ENCODE peak calls at places on chromosomes 2 and 18, in six cellular contexts. W is sigmoid colon, D is PC-3, X is HCT116, U is cardiac muscle cell, J is PC-9. A is an unnamed sample.

GRCh38 chr2:74481961-74482800 is 617 bp downstream of the CCDC142 start:
- DNase-seq in W (no peak), D (peak), X (no peak), U (peak), J (no peak), A (no peak)

GRCh38 chr2:181253438-181253837 is 203.7 kb upstream of the ITGA4 start:
- DNase-seq in W (no peak), D (no peak), X (no peak), U (no peak), J (no peak), A (no peak)

GRCh38 chr2:98191880-98192279 is 104.9 kb downstream of the VWA3B start:
- DNase-seq in W (no peak), D (no peak), X (no peak), U (peak), J (no peak), A (no peak)

GRCh38 chr2:143705108-143705686 is 576.0 kb downstream of the ARHGAP15 start:
- DNase-seq in W (no peak), D (peak), X (no peak), U (no peak), J (no peak), A (no peak)

GRCh38 chr2:55364189-55365055 is 55.2 kb downstream of the CCDC88A start:
- DNase-seq in W (peak), D (peak), X (no peak), U (no peak), J (peak), A (peak)

GRCh38 chr2:231490801-231491200 is 26.5 kb upstream of the NCL start:
- DNase-seq in W (no peak), D (no peak), X (no peak), U (no peak), J (no peak), A (no peak)

GRCh38 chr2:9238927-9239326 is 32.3 kb downstream of the ASAP2 start:
- DNase-seq in W (no peak), D (no peak), X (no peak), U (no peak), J (no peak), A (no peak)

GRCh38 chr2:180692322-180692721 is 288.1 kb upstream of the UBE2E3 start:
- DNase-seq in W (no peak), D (peak), X (no peak), U (no peak), J (no peak), A (no peak)

GRCh38 chr2:48258750-48259149 is 271.2 kb upstream of the STON1 start:
- DNase-seq in W (no peak), D (no peak), X (no peak), U (no peak), J (no peak), A (no peak)

GRCh38 chr2:227608469-227609338 is 5.9 kb downstream of the SCYGR3 start:
- DNase-seq in W (no peak), D (no peak), X (no peak), U (no peak), J (no peak), A (no peak)

GRCh38 chr18:27713727-27714080 is 463.2 kb downstream of the CDH2 start:
- DNase-seq in W (no peak), D (no peak), X (no peak), U (no peak), J (no peak), A (no peak)

GRCh38 chr18:60649107-60649506 is 276.5 kb upstream of the MC4R start:
- DNase-seq in W (no peak), D (no peak), X (no peak), U (no peak), J (no peak), A (no peak)

GRCh38 chr2:239601880-239602279 is 201.1 kb upstream of the HDAC4 start:
- DNase-seq in W (no peak), D (no peak), X (no peak), U (no peak), J (no peak), A (peak)

GRCh38 chr18:64201781-64202180 is 52.9 kb upstream of the LINC00305 start:
- DNase-seq in W (no peak), D (no peak), X (no peak), U (no peak), J (no peak), A (no peak)

GRCh38 chr2:143586119-143586518 is 456.9 kb downstream of the ARHGAP15 start:
- DNase-seq in W (no peak), D (no peak), X (no peak), U (no peak), J (no peak), A (no peak)

GRCh38 chr2:156399224-156399949 is 36.8 kb upstream of the GPD2 start:
- DNase-seq in W (no peak), D (peak), X (no peak), U (no peak), J (peak), A (peak)

GRCh38 chr2:39325966-39326365 is 82.2 kb upstream of the CDKL4 start:
- DNase-seq in W (no peak), D (no peak), X (no peak), U (no peak), J (no peak), A (no peak)

GRCh38 chr18:6566338-6566911 is 151.7 kb upstream of the L3MBTL4 start:
- DNase-seq in W (no peak), D (peak), X (no peak), U (no peak), J (no peak), A (no peak)

GRCh38 chr2:211454684-211455083 is 898.3 kb downstream of the CPS1 start:
- DNase-seq in W (no peak), D (peak), X (no peak), U (no peak), J (no peak), A (no peak)

GRCh38 chr2:73961274-73961673 is 23.4 kb upstream of the TET3 start:
- DNase-seq in W (no peak), D (no peak), X (no peak), U (no peak), J (no peak), A (no peak)

GRCh38 chr2:227402321-227402720 is 14.6 kb upstream of the SCYGR1 start:
- DNase-seq in W (no peak), D (no peak), X (no peak), U (no peak), J (no peak), A (no peak)

GRCh38 chr2:235766206-235766794 is 272.5 kb downstream of the AGAP1 start:
- DNase-seq in W (peak), D (peak), X (peak), U (peak), J (peak), A (no peak)

GRCh38 chr18:70334728-70335329 is 46.0 kb downstream of the SOCS6 start:
- DNase-seq in W (no peak), D (peak), X (no peak), U (no peak), J (no peak), A (peak)

GRCh38 chr2:143030127-143030526 is 99.1 kb upstream of the ARHGAP15 start:
- DNase-seq in W (no peak), D (no peak), X (no peak), U (no peak), J (no peak), A (no peak)

GRCh38 chr2:207847098-207847806 is 77.5 kb upstream of the FZD5 start:
- DNase-seq in W (no peak), D (no peak), X (no peak), U (no peak), J (no peak), A (no peak)

GRCh38 chr2:20108655-20109396 is 57.4 kb upstream of the LAPTM4A start:
- DNase-seq in W (no peak), D (peak), X (no peak), U (no peak), J (no peak), A (no peak)

GRCh38 chr18:77111449-77112160 is 21.0 kb downstream of the MBP start:
- DNase-seq in W (peak), D (no peak), X (no peak), U (no peak), J (no peak), A (peak)

GRCh38 chr2:153497938-153498629 is 19.5 kb upstream of the RPRM start:
- DNase-seq in W (no peak), D (no peak), X (no peak), U (no peak), J (no peak), A (no peak)

GRCh38 chr2:139891636-139892035 is 1111.4 kb upstream of the NXPH2 start:
- DNase-seq in W (no peak), D (no peak), X (no peak), U (no peak), J (no peak), A (no peak)

GRCh38 chr2:109527079-109527478 is 86.7 kb downstream of the SEPTIN10 start:
- DNase-seq in W (peak), D (no peak), X (no peak), U (no peak), J (no peak), A (no peak)

GRCh38 chr2:168456526-168457176 is 579 bp downstream of the CERS6 start:
- DNase-seq in W (peak), D (peak), X (no peak), U (peak), J (no peak), A (peak)

GRCh38 chr2:25585189-25585588 is 88.2 kb downstream of the DTNB start:
- DNase-seq in W (no peak), D (no peak), X (no peak), U (no peak), J (no peak), A (no peak)

GRCh38 chr2:145230546-145230945 is 710.6 kb upstream of the ZEB2 start:
- DNase-seq in W (no peak), D (no peak), X (no peak), U (no peak), J (no peak), A (no peak)

GRCh38 chr2:189144700-189145211 is 34.8 kb downstream of the COL5A2 start:
- DNase-seq in W (no peak), D (no peak), X (no peak), U (no peak), J (no peak), A (no peak)

GRCh38 chr18:24538421-24539264 is 78.2 kb downstream of the HRH4 start:
- DNase-seq in W (no peak), D (no peak), X (no peak), U (no peak), J (no peak), A (no peak)

GRCh38 chr2:101775092-101775491 is 77.6 kb downstream of the MAP4K4 start:
- DNase-seq in W (no peak), D (no peak), X (no peak), U (no peak), J (no peak), A (no peak)

GRCh38 chr2:217942731-217943335 is 60.0 kb downstream of the TNS1 start:
- DNase-seq in W (no peak), D (no peak), X (no peak), U (no peak), J (no peak), A (peak)
- H3K4me3 ChIP-seq in W (peak), D (no peak), X (no peak), U (peak), J (no peak), A (peak)

GRCh38 chr2:11582526-11583202 is 48.8 kb downstream of the GREB1 start:
- DNase-seq in W (peak), D (peak), X (peak), U (peak), J (peak), A (peak)

GRCh38 chr2:11583840-11584529 is 50.1 kb downstream of the GREB1 start:
- DNase-seq in W (peak), D (peak), X (peak), U (peak), J (peak), A (peak)

GRCh38 chr2:11581797-11582525 is 48.1 kb downstream of the GREB1 start:
- DNase-seq in W (peak), D (no peak), X (no peak), U (no peak), J (no peak), A (no peak)

GRCh38 chr2:11584530-11585056 is 50.7 kb downstream of the GREB1 start:
- DNase-seq in W (peak), D (no peak), X (no peak), U (no peak), J (no peak), A (no peak)

DNA sequence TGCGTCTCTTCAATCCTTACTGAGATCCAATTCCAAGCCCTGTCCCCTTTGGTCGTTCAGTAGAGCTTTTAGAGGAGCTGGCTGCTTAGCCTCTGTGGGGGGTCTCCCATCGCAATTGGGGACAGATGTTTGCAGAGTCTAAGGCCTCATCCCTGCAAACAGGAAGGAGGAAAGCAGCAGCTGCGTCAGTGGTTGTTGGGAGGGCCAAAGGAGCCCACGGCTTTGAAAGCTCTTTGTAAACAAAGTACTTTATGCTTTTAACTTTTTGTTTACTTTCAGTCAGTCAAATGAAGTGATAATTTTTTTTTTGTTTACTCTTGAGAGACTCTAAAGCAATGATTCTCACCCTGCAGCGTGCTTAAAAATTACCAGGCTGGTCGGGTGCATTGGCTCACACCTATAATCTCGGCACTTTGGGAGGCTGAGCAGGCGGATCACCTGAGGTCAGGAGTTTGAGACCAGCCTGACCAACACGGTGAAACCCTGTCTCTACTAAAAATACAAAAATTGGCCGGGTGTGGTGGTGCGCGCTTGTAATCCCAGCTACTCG is 49.4 kb downstream of the GREB1 start:
- DNase-seq in W (peak), D (no peak), X (no peak), U (no peak), J (no peak), A (no peak)
- H3K27ac ChIP-seq in W (peak), D (no peak), X (no peak), U (no peak), J (no peak), A (no peak)

DNA sequence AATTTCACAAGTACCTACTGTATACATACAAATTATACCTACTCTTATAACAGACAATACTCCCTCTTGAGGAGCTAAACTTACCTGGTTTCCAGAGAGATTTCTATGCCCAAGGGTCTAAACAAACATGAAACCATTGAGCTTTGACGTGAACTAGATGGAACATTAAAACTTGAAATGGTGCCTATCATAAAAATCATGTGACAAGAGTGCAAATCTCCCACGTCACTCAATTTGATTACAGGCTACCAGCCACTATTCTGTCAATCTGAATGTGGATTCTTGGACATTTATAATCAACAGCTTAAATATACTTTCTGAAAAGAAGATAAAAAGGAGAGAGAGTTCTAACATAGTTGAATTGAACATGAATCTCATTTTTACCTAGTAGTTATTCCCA is 297.1 kb upstream of the SESTD1 start:
- DNase-seq in W (no peak), D (no peak), X (no peak), U (no peak), J (no peak), A (no peak)
- H3K4me3 ChIP-seq in W (no peak), D (no peak), X (no peak), U (no peak), J (no peak), A (peak)

DNA sequence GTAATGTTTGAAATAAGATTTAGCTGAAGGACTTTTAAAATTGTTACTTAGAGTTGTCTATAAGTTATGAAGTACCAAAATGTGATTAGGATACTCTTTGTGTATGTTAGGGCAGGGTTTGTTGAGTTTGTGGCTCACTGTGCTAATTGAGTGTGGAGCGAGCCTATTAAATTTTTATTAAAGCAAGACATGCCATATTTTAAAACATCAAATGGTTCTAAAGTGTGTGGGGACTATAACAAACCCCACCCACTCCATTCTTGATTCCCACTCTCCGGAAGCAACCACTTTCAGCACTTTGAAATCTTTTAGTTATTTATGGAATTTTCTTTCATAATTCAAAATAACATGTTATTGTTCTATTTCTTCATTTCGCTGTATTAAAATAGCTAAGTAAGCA is 1.8 kb downstream of the HNMT start:
- DNase-seq in W (no peak), D (no peak), X (no peak), U (no peak), J (no peak), A (no peak)
- H3K27ac ChIP-seq in W (peak), D (no peak), X (no peak), U (no peak), J (no peak), A (peak)

GRCh38 chr2:224400174-224400810 is 1.6 kb downstream of the FAM124B start:
- DNase-seq in W (no peak), D (no peak), X (no peak), U (no peak), J (no peak), A (no peak)
- H3K4me3 ChIP-seq in W (peak), D (no peak), X (no peak), U (no peak), J (no peak), A (no peak)

GRCh38 chr2:233413529-233414272 is 59.4 kb downstream of the DGKD start:
- DNase-seq in W (no peak), D (peak), X (peak), U (no peak), J (peak), A (no peak)

GRCh38 chr2:233416706-233417105 is 62.4 kb downstream of the DGKD start:
- DNase-seq in W (no peak), D (no peak), X (no peak), U (no peak), J (no peak), A (no peak)

GRCh38 chr2:233416199-233416598 is 61.9 kb downstream of the DGKD start:
- DNase-seq in W (no peak), D (no peak), X (no peak), U (no peak), J (no peak), A (no peak)

GRCh38 chr2:233414273-233414654 is 60.0 kb downstream of the DGKD start:
- DNase-seq in W (no peak), D (peak), X (peak), U (no peak), J (peak), A (no peak)

GRCh38 chr2:233414777-233415570 is 60.7 kb downstream of the DGKD start:
- DNase-seq in W (no peak), D (peak), X (peak), U (no peak), J (peak), A (peak)
- H3K27ac ChIP-seq in W (peak), D (peak), X (peak), U (no peak), J (peak), A (no peak)

DNA sequence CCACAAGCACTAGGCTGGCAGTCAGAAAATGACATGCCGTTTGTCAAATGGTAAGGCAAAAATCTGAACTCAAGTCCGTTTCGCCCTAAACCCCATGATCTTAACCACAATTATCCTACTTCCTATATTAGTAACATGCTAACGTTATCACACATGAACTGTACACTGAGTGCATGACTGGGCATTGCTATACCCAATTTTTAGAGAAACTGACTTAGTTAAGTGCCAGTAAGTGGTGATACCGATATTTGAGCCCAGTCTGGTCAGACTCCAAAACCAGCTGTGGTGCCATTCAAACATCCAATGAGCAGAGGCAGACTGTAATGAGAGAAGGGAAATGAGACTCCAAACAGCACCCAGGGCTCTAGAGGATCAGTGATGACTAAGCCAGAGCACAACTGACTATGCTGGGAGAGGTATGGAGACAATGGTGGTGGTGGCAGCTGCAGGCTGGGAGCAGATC is 311.7 kb upstream of the PKDCC start:
- DNase-seq in W (no peak), D (no peak), X (no peak), U (no peak), J (no peak), A (no peak)
- H3K4me3 ChIP-seq in W (no peak), D (no peak), X (no peak), U (no peak), J (no peak), A (no peak)

GRCh38 chr2:68548396-68548795 is 81.0 kb downstream of the APLF start:
- DNase-seq in W (no peak), D (peak), X (no peak), U (no peak), J (no peak), A (no peak)
- H3K27ac ChIP-seq in W (no peak), D (no peak), X (no peak), U (no peak), J (no peak), A (no peak)

A was measured in right lobe of liver.